ENCODE peak calls at places on chromosomes 5 and 9, in ten cellular contexts. J is fibroblast of the aortic adventitia, B is heart left ventricle, W is lung, P is uterus, T is fibroblast of pulmonary artery, F is H9, E is foreskin fibroblast, A is ovary, H is keratinocyte. I is an unnamed sample.

GRCh38 chr5:55031492-55031891 is 7.4 kb downstream of the GZMK start:
- DNase-seq in H (no peak), F (no peak), A (no peak), T (no peak), P (no peak), B (no peak), W (no peak), E (no peak), J (no peak), I (no peak)

GRCh38 chr5:128163991-128164390 is 80.4 kb downstream of the SLC12A2 start:
- DNase-seq in J (peak), W (no peak), H (peak), T (peak), E (peak), B (no peak), P (no peak), F (no peak), A (no peak), I (no peak)

GRCh38 chr5:176438959-176439757 is 9.0 kb upstream of the FAF2 start:
- DNase-seq in H (no peak), P (no peak), T (peak), W (no peak), A (no peak), F (no peak), J (no peak), B (no peak), E (peak), I (no peak)

GRCh38 chr5:38258319-38259061 is at the start of gene EGFLAM:
- DNase-seq in B (peak), W (no peak), F (peak), E (peak), H (no peak), P (no peak), J (no peak), T (no peak), A (peak), I (peak)

GRCh38 chr5:52491071-52491828 is 296.5 kb upstream of the ITGA1 start:
- DNase-seq in T (no peak), P (no peak), A (no peak), E (no peak), H (no peak), B (no peak), F (no peak), W (no peak), J (no peak), I (no peak)

GRCh38 chr9:123562844-123563346 is 206.9 kb downstream of the CRB2 start:
- DNase-seq in E (peak), H (peak), T (peak), F (no peak), A (no peak), P (no peak), B (no peak), W (no peak), J (peak), I (no peak)

GRCh38 chr5:143551765-143552164 is 148.3 kb upstream of the NR3C1 start:
- DNase-seq in A (no peak), T (no peak), E (no peak), F (no peak), B (no peak), W (no peak), H (no peak), P (no peak), J (no peak), I (no peak)

GRCh38 chr5:14400085-14400484 is 181.5 kb upstream of the OTULINL start:
- DNase-seq in P (no peak), T (peak), J (peak), H (no peak), W (no peak), B (no peak), A (no peak), F (no peak), E (peak), I (no peak)

GRCh38 chr5:153223376-153223775 is 267.1 kb upstream of the GRIA1 start:
- DNase-seq in T (no peak), A (no peak), W (no peak), P (no peak), F (no peak), E (no peak), J (no peak), B (no peak), H (no peak), I (no peak)

GRCh38 chr5:151770383-151771258 is 1.1 kb upstream of the G3BP1 start:
- DNase-seq in A (peak), P (peak), J (peak), H (no peak), W (peak), T (peak), F (peak), E (peak), B (peak), I (peak)

GRCh38 chr5:166781729-166782128 is 1509.7 kb upstream of the WWC1 start:
- DNase-seq in F (peak), T (peak), W (no peak), J (no peak), B (no peak), P (no peak), E (no peak), H (no peak), A (no peak), I (peak)

GRCh38 chr5:33737697-33738096 is 154.1 kb downstream of the ADAMTS12 start:
- DNase-seq in J (no peak), P (no peak), B (no peak), F (no peak), A (no peak), T (no peak), W (no peak), H (no peak), E (no peak), I (no peak)

GRCh38 chr5:56139978-56140562 is 93.1 kb downstream of the ANKRD55 start:
- DNase-seq in P (no peak), H (no peak), F (no peak), B (no peak), J (no peak), W (no peak), E (no peak), T (no peak), A (no peak), I (no peak)

GRCh38 chr9:131046581-131047202 is 37.7 kb downstream of the LAMC3 start:
- DNase-seq in B (peak), F (peak), H (peak), E (peak), A (peak), T (peak), J (peak), W (peak), P (no peak), I (peak)

GRCh38 chr5:174074369-174074768 is 28.9 kb downstream of the NSG2 start:
- DNase-seq in B (no peak), W (no peak), A (no peak), P (no peak), J (no peak), F (no peak), H (no peak), T (no peak), E (no peak), I (no peak)

GRCh38 chr9:33103381-33104110 is 27.1 kb upstream of the SMU1 start:
- DNase-seq in H (no peak), B (no peak), T (no peak), E (no peak), A (no peak), W (no peak), J (peak), F (no peak), P (no peak), I (no peak)

GRCh38 chr5:78221964-78222451 is 72.5 kb downstream of the AP3B1 start:
- DNase-seq in T (peak), W (no peak), J (peak), A (no peak), H (no peak), F (peak), B (no peak), P (no peak), E (no peak), I (no peak)

GRCh38 chr5:172902497-172903472 is 56.4 kb upstream of the RPL26L1 start:
- DNase-seq in P (peak), F (peak), B (peak), W (peak), E (peak), T (peak), J (peak), A (peak), H (no peak), I (peak)

GRCh38 chr5:157143127-157143959 is 678 bp upstream of the MED7 start:
- DNase-seq in H (no peak), E (peak), W (peak), B (no peak), T (peak), J (peak), F (no peak), P (peak), A (peak), I (peak)

GRCh38 chr5:134145779-134146581 is 30.8 kb downstream of the SKP1 start:
- DNase-seq in B (no peak), F (peak), P (peak), T (peak), A (peak), H (peak), W (peak), J (peak), E (peak), I (peak)

GRCh38 chr5:132491368-132492364 is 1.1 kb upstream of the IRF1 start:
- DNase-seq in B (peak), T (no peak), F (peak), H (no peak), E (no peak), W (peak), P (no peak), J (no peak), A (no peak), I (no peak)

GRCh38 chr5:1930501-1930879 is 47.8 kb upstream of the IRX4 start:
- DNase-seq in H (no peak), J (no peak), E (no peak), F (no peak), B (no peak), W (no peak), T (no peak), A (peak), P (no peak), I (peak)

GRCh38 chr9:95857122-95857521 is 18.4 kb upstream of the ERCC6L2 start:
- DNase-seq in E (no peak), B (no peak), H (no peak), W (no peak), T (peak), J (peak), P (no peak), A (no peak), F (no peak), I (no peak)

GRCh38 chr5:20536339-20536738 is 548.3 kb upstream of the CDH18 start:
- DNase-seq in F (no peak), B (no peak), J (no peak), T (no peak), E (no peak), W (no peak), H (no peak), P (no peak), A (no peak), I (no peak)

GRCh38 chr9:109721021-109721420 is 59.0 kb upstream of the PALM2AKAP2 start:
- DNase-seq in H (no peak), A (no peak), E (no peak), J (no peak), P (no peak), B (no peak), F (no peak), T (no peak), W (no peak), I (no peak)

GRCh38 chr5:150469718-150470470 is 20.4 kb upstream of the RPS14 start:
- DNase-seq in E (peak), T (peak), P (no peak), W (no peak), H (no peak), F (no peak), B (no peak), A (no peak), J (peak), I (no peak)

GRCh38 chr9:35537898-35538297 is 48.0 kb downstream of the RUSC2 start:
- DNase-seq in J (peak), E (no peak), F (no peak), W (no peak), H (no peak), T (peak), P (no peak), B (no peak), A (no peak), I (no peak)

GRCh38 chr5:102411-103043 is 10.6 kb downstream of the PLEKHG4B start:
- DNase-seq in B (peak), T (no peak), W (peak), P (no peak), H (no peak), E (no peak), A (no peak), J (no peak), F (no peak), I (no peak)

GRCh38 chr5:181241393-181241975 is 2.2 kb downstream of the RACK1 start:
- DNase-seq in P (no peak), W (no peak), J (peak), H (no peak), A (no peak), E (peak), T (peak), F (no peak), B (no peak), I (no peak)

GRCh38 chr9:26131891-26132290 is 453.6 kb upstream of the TUSC1 start:
- DNase-seq in H (no peak), P (no peak), A (no peak), B (no peak), W (no peak), E (peak), J (peak), F (no peak), T (peak), I (no peak)

GRCh38 chr9:3848445-3849114 is 322.8 kb upstream of the RFX3 start:
- DNase-seq in P (no peak), F (peak), E (peak), J (no peak), A (no peak), W (no peak), B (no peak), T (peak), H (no peak), I (peak)

GRCh38 chr9:109117856-109118801 is 1.6 kb downstream of the TMEM245 start:
- DNase-seq in W (no peak), E (peak), T (peak), B (no peak), H (no peak), J (peak), A (peak), P (no peak), F (no peak), I (no peak)

GRCh38 chr9:20558609-20559016 is 63.7 kb downstream of the MLLT3 start:
- DNase-seq in W (no peak), E (peak), H (peak), F (no peak), B (no peak), A (no peak), J (peak), P (no peak), T (peak), I (no peak)

GRCh38 chr5:88881566-88881965 is 1.4 kb downstream of the MEF2C start:
- DNase-seq in P (no peak), W (no peak), E (no peak), A (no peak), J (peak), B (no peak), H (no peak), F (no peak), T (peak), I (no peak)

GRCh38 chr5:96741911-96742310 is 65.8 kb downstream of the ERAP1 start:
- DNase-seq in F (no peak), B (no peak), T (no peak), P (no peak), W (no peak), A (no peak), H (no peak), E (no peak), J (peak), I (no peak)

GRCh38 chr5:96087939-96088338 is 126.3 kb upstream of the ELL2 start:
- DNase-seq in E (no peak), W (no peak), P (no peak), B (no peak), H (no peak), T (no peak), A (no peak), J (no peak), F (no peak), I (no peak)

GRCh38 chr5:142748568-142749249 is 21.5 kb upstream of the ARHGAP26 start:
- DNase-seq in H (no peak), B (no peak), J (no peak), E (no peak), P (no peak), F (peak), A (no peak), W (no peak), T (no peak), I (no peak)

GRCh38 chr5:176737001-176737745 is 73.2 kb upstream of the UNC5A start:
- DNase-seq in W (no peak), E (no peak), P (peak), J (no peak), T (no peak), H (no peak), B (peak), F (peak), A (no peak), I (no peak)

GRCh38 chr9:86470326-86470725 is 116.1 kb upstream of the TUT7 start:
- DNase-seq in A (no peak), J (peak), P (no peak), W (no peak), E (no peak), H (no peak), F (no peak), T (peak), B (no peak), I (no peak)

GRCh38 chr9:72333758-72334157 is 31.2 kb downstream of the ZFAND5 start:
- DNase-seq in B (no peak), F (peak), A (no peak), E (no peak), J (no peak), W (no peak), P (no peak), H (no peak), T (no peak), I (no peak)
- TF ChIP-seq CTCF in B (no peak), F (peak), A (no peak), E (no peak), J (no peak), W (no peak), P (no peak), H (peak), T (peak), I (no peak)

GRCh38 chr5:168227973-168228615 is 63.4 kb upstream of the WWC1 start:
- DNase-seq in P (no peak), H (no peak), T (peak), J (peak), W (no peak), E (no peak), A (no peak), B (no peak), F (no peak), I (no peak)
- TF ChIP-seq CTCF in P (no peak), H (no peak), T (no peak), J (no peak), W (no peak), E (no peak), A (no peak), B (no peak), F (no peak), I (no peak)

GRCh38 chr9:87498046-87498815 is 564 bp downstream of the DAPK1 start:
- DNase-seq in B (peak), J (peak), E (no peak), W (peak), T (peak), P (peak), A (peak), F (peak), H (no peak), I (peak)
- TF ChIP-seq CTCF in B (no peak), J (peak), E (peak), W (no peak), T (no peak), P (peak), A (no peak), F (peak), H (peak), I (no peak)

GRCh38 chr9:118809160-118809625 is 560.0 kb downstream of the BRINP1 start:
- DNase-seq in B (no peak), J (no peak), W (peak), P (no peak), E (no peak), H (no peak), T (no peak), F (peak), A (no peak), I (no peak)
- TF ChIP-seq CTCF in B (no peak), J (no peak), W (no peak), P (no peak), E (no peak), H (peak), T (no peak), F (peak), A (no peak), I (no peak)